ENCODE peak calls at places on chromosome 1, in six cellular contexts. Z is bronchial epithelial cell, T is heart right ventricle, L is choroid plexus epithelial cell, W is GM12865, G is DND-41. N is an unnamed sample.

GRCh38 chr1:10939654-10940450 is 72.6 kb upstream of the TARDBP start:
- DNase-seq in Z (no peak), T (no peak), L (peak; percentile 26), W (peak; percentile 88), G (peak; percentile 93), N (no peak)

GRCh38 chr1:215083408-215083961 is 948 bp downstream of the KCNK2 start:
- DNase-seq in Z (no peak), T (no peak), L (peak; percentile 27), W (no peak), G (no peak), N (peak; percentile 24)

GRCh38 chr1:7334475-7335035 is 436.5 kb upstream of the VAMP3 start:
- DNase-seq in Z (peak; percentile 92), T (peak; percentile 34), L (peak; percentile 27), W (no peak), G (no peak), N (peak; percentile 68)

GRCh38 chr1:239308701-239309333 is 77.6 kb upstream of the CHRM3 start:
- DNase-seq in Z (peak; percentile 12), T (peak; percentile 5), L (peak; percentile 4), W (peak; percentile 26), G (peak; percentile 40), N (peak; percentile 51)

GRCh38 chr1:2290595-2291510 is 62.7 kb downstream of the SKI start:
- DNase-seq in Z (peak; percentile 83), T (peak; percentile 82), L (peak; percentile 95), W (peak; percentile 76), G (peak; percentile 90), N (peak; percentile 97)

GRCh38 chr1:13651279-13651678 is 48.7 kb upstream of the PRDM2 start:
- DNase-seq in Z (peak; percentile 89), T (no peak), L (peak; percentile 79), W (no peak), G (no peak), N (peak; percentile 89)

GRCh38 chr1:18530567-18531502 is 50.1 kb downstream of the KLHDC7A start:
- DNase-seq in Z (peak; percentile 9), T (no peak), L (no peak), W (peak; percentile 11), G (no peak), N (peak; percentile 12)

GRCh38 chr1:1254667-1254998 is 8.1 kb upstream of the C1QTNF12 start:
- DNase-seq in Z (no peak), T (no peak), L (no peak), W (no peak), G (no peak), N (no peak)

GRCh38 chr1:62727656-62728396 is 39.6 kb upstream of the DOCK7 start:
- DNase-seq in Z (no peak), T (no peak), L (no peak), W (no peak), G (no peak), N (no peak)

GRCh38 chr1:248821101-248821500 is 4.6 kb downstream of the SH3BP5L start:
- DNase-seq in Z (peak; percentile 30), T (no peak), L (peak; percentile 40), W (no peak), G (no peak), N (peak; percentile 41)

GRCh38 chr1:92538048-92538412 is 51.3 kb upstream of the GFI1 start:
- DNase-seq in Z (no peak), T (no peak), L (peak; percentile 17), W (peak; percentile 84), G (no peak), N (no peak)

GRCh38 chr1:115976062-115976899 is at the start of gene SLC22A15:
- DNase-seq in Z (peak; percentile 21), T (peak; percentile 58), L (peak; percentile 50), W (peak; percentile 79), G (no peak), N (peak; percentile 54)

GRCh38 chr1:67818162-67818561 is 15.1 kb downstream of the GNG12 start:
- DNase-seq in Z (no peak), T (no peak), L (no peak), W (no peak), G (no peak), N (no peak)
- TF ChIP-seq CTCF in Z (no peak), T (no peak), L (no peak), W (no peak), G (no peak), N (no peak)

DNA sequence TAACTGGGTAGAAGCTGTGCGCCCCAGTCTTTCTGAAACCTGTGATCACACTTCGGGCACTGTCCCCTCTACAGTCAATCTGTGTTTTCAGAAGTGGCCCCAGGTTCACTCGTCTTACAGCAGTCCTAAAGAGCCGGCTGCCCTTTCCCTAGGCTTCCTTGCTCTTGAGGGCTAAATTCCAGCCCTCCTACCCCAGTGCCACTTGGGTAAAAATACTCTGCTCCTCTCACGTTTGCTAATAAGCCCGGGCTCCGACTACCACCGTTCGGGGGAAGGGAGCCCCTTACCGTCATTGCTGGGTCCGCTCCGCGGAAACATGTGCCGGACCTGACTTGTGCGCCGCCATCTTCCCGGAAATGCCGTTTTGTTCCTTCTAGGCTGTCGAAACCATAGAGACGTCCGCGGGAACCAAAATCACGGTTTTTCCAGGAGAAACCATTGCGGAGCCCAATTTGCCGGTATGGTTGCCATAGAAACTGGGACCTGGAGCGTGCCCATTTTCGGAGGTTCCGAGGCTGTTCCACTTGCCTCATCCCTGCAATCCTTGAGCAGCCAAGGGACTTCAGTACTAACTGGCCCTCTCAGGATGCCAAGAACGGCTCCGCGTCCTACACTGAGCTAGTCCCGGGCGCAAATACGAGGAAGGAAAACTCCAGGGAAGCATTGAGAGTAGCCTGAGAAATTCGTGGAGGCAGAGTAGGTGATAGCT is at the start of gene GPATCH4:
- DNase-seq in Z (peak; percentile 63), T (peak; percentile 84), L (peak; percentile 93), W (peak; percentile 91), G (peak; percentile 87), N (peak; percentile 94)
- TF ChIP-seq CTCF in Z (no peak), T (no peak), L (no peak), W (no peak), G (no peak), N (no peak)

DNA sequence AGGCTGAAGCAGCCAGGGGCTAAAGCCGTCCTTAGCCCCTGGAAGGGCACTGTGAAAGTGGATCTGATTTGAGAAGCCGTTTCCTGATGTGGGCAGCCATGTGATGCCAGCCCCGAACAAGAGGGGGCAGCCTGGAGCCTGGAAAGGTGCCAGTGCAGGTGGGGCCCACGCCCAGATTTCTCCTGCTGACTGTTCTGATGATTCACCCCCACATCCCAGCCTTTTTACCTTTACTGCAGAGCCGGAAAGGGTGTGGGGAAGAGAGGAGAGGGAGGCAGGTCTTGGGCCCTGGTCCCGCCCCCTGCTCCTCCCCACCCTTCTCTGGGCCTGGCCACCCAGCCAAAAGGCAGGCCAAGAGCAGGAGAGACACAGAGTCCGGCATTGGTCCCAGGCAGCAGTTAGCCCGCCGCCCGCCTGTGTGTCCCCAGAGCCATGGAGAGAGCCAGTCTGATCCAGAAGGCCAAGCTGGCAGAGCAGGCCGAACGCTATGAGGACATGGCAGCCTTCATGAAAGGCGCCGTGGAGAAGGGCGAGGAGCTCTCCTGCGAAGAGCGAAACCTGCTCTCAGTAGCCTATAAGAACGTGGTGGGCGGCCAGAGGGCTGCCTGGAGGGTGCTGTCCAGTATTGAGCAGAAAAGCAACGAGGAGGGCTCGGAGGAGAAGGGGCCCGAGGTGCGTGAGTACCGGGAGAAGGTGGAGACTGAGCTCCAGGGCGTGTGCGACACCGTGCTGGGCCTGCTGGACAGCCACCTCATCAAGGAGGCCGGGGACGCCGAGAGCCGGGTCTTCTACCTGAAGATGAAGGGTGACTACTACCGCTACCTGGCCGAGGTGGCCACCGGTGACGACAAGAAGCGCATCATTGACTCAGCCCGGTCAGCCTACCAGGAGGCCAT is at the start of gene SFN:
- DNase-seq in Z (peak; percentile 96), T (no peak), L (no peak), W (peak; percentile 71), G (peak; percentile 45), N (peak; percentile 99)
- TF ChIP-seq CTCF in Z (peak; percentile 93), T (no peak), L (peak; percentile 34), W (peak; percentile 64), G (peak; percentile 60), N (peak; percentile 78)

GRCh38 chr1:245948786-245949185 is 558.3 kb downstream of the SMYD3 start:
- DNase-seq in Z (no peak), T (no peak), L (no peak), W (no peak), G (no peak), N (no peak)
- TF ChIP-seq CTCF in Z (no peak), T (no peak), L (no peak), W (no peak), G (no peak), N (no peak)

GRCh38 chr1:90135306-90135705 is 140.4 kb downstream of the ZNF326 start:
- DNase-seq in Z (no peak), T (no peak), L (no peak), W (no peak), G (no peak), N (no peak)

GRCh38 chr1:90132306-90132705 is 137.4 kb downstream of the ZNF326 start:
- DNase-seq in Z (no peak), T (no peak), L (no peak), W (no peak), G (peak; percentile 32), N (no peak)

GRCh38 chr1:90127288-90127953 is 132.5 kb downstream of the ZNF326 start:
- DNase-seq in Z (peak; percentile 15), T (no peak), L (no peak), W (peak; percentile 20), G (no peak), N (no peak)

GRCh38 chr1:90133133-90133532 is 138.2 kb downstream of the ZNF326 start:
- DNase-seq in Z (peak; percentile 52), T (no peak), L (peak; percentile 47), W (peak; percentile 31), G (peak; percentile 63), N (peak; percentile 77)
- TF ChIP-seq CTCF in Z (peak; percentile 71), T (peak; percentile 48), L (peak; percentile 62), W (peak; percentile 9), G (peak; percentile 77), N (peak; percentile 74)

GRCh38 chr1:224434447-224435317 is at the start of gene WDR26:
- DNase-seq in Z (peak; percentile 72), T (peak; percentile 82), L (peak; percentile 80), W (peak; percentile 90), G (peak; percentile 87), N (peak; percentile 96)
- TF ChIP-seq CTCF in Z (no peak), T (no peak), L (no peak), W (peak; percentile 19), G (peak; percentile 7), N (peak; percentile 18)